ENCODE peak calls at places on chromosomes 16 and 17, in ten cellular contexts. B is stimulated activated CD4-positive, alpha-beta T cell treated with anti-CD3 and anti-CD28 coated beads, Interleukin-1b, Interleukin-23, amount 100 ng/mL, for 48 hours; J is CD4-positive, alpha-beta memory T cell; K is hypothalamus; Z is bronchial epithelial cell; O is AG10803; V is A549; A is fibroblast of the conjunctiva; C is COR-L47; P is stimulated activated CD8-positive, alpha-beta memory T cell treated with anti-CD3 and anti-CD28 coated beads, Interleukin-2, amount 100 ng/mL, for 1 hour. L is an unnamed sample.

GRCh38 chr16:81905277-81905676 is 106.0 kb downstream of the SDR42E1 start:
- DNase-seq in B (no peak), J (no peak), K (no peak), Z (no peak), O (no peak), V (no peak), A (no peak), C (no peak), P (no peak), L (peak)

GRCh38 chr16:51095890-51096626 is 55.0 kb downstream of the SALL1 start:
- DNase-seq in B (no peak), J (no peak), K (peak), Z (no peak), O (no peak), V (no peak), A (no peak), C (no peak), P (no peak), L (no peak)

GRCh38 chr17:57295526-57296023 is 39.3 kb downstream of the MSI2 start:
- DNase-seq in B (no peak), J (no peak), K (no peak), Z (no peak), O (no peak), V (peak), A (no peak), C (no peak), P (no peak), L (no peak)

GRCh38 chr17:8867361-8867981 is at the start of gene PIK3R6:
- DNase-seq in B (no peak), J (no peak), K (no peak), Z (no peak), O (no peak), V (no peak), A (no peak), C (no peak), P (no peak), L (no peak)

GRCh38 chr17:4520881-4521600 is 22.4 kb downstream of the SPNS2 start:
- DNase-seq in B (no peak), J (no peak), K (no peak), Z (peak), O (peak), V (peak), A (no peak), C (no peak), P (no peak), L (no peak)

GRCh38 chr17:56973520-56973919 is 4.4 kb upstream of the SCPEP1 start:
- DNase-seq in B (no peak), J (no peak), K (no peak), Z (peak), O (no peak), V (no peak), A (no peak), C (no peak), P (no peak), L (no peak)

GRCh38 chr16:67000384-67001158 is 12.2 kb downstream of the CES4A start:
- DNase-seq in B (peak), J (peak), K (peak), Z (no peak), O (no peak), V (no peak), A (no peak), C (peak), P (peak), L (peak)

GRCh38 chr17:71460943-71461342 is 659.9 kb upstream of the SOX9 start:
- DNase-seq in B (no peak), J (no peak), K (no peak), Z (peak), O (peak), V (peak), A (peak), C (no peak), P (no peak), L (peak)